ENCODE peak calls at places on chromosomes 3 and 15, in five cellular contexts. S is T-cell, T is epithelial cell of proximal tubule, W is iris pigment epithelial cell, N is GM12865. M is an unnamed sample.
A peak's percentile ranks its signal among the peaks of the same experiment; 100 is the strongest.

GRCh38 chr3:149013726-149014125 is 22.4 kb downstream of the GYG1 start:
- DNase-seq in N (no peak), S (no peak), W (no peak), T (no peak), M (no peak)

GRCh38 chr3:196979545-196979944 is 10.9 kb upstream of the PIGZ start:
- DNase-seq in S (no peak), T (peak; percentile 85), N (no peak), W (peak; percentile 84), M (peak; percentile 25)

GRCh38 chr3:55795296-55795695 is 308.2 kb upstream of the WNT5A start:
- DNase-seq in N (no peak), S (no peak), W (no peak), T (no peak), M (no peak)

GRCh38 chr15:58873267-58873666 is 60.2 kb downstream of the SLTM start:
- DNase-seq in N (no peak), S (no peak), T (no peak), W (peak; percentile 65), M (no peak)

GRCh38 chr3:104629038-104629437 is 737.7 kb upstream of the ALCAM start:
- DNase-seq in W (peak; percentile 78), S (no peak), T (peak; percentile 45), N (no peak), M (peak; percentile 29)

GRCh38 chr15:66459818-66460615 is 37.5 kb downstream of the SNAPC5 start:
- DNase-seq in W (peak; percentile 60), S (no peak), N (no peak), T (no peak), M (peak; percentile 44)

GRCh38 chr15:69876030-69876429 is 221.7 kb downstream of the TLE3 start:
- DNase-seq in N (no peak), S (no peak), T (no peak), W (no peak), M (no peak)

GRCh38 chr3:100400424-100400781 is 486 bp downstream of the TOMM70 start:
- DNase-seq in T (no peak), S (peak; percentile 15), N (peak; percentile 59), W (peak; percentile 38), M (no peak)

GRCh38 chr15:64067564-64068030 is 21.3 kb upstream of the DAPK2 start:
- DNase-seq in W (peak; percentile 43), S (peak; percentile 51), N (peak; percentile 73), T (no peak), M (peak; percentile 10)

GRCh38 chr3:133574260-133574881 is 885 bp downstream of the CDV3 start:
- DNase-seq in S (peak; percentile 63), T (no peak), W (peak; percentile 83), N (peak; percentile 90), M (no peak)

GRCh38 chr3:134361162-134361831 is 12.9 kb downstream of the AMOTL2 start:
- DNase-seq in S (no peak), T (no peak), W (no peak), N (no peak), M (no peak)

GRCh38 chr3:197257711-197258110 is 40.7 kb downstream of the DLG1 start:
- DNase-seq in W (no peak), T (no peak), S (no peak), N (no peak), M (no peak)

GRCh38 chr15:100663550-100664335 is 61.4 kb downstream of the ASB7 start:
- DNase-seq in W (peak; percentile 55), S (no peak), N (no peak), T (no peak), M (no peak)

GRCh38 chr3:32733631-32734229 is 48.7 kb downstream of the CNOT10 start:
- DNase-seq in W (peak; percentile 42), N (peak; percentile 46), S (no peak), T (peak; percentile 19), M (peak; percentile 5)

GRCh38 chr3:185701891-185702563 is 115.9 kb downstream of the SENP2 start:
- DNase-seq in W (no peak), S (no peak), T (no peak), N (no peak), M (no peak)

GRCh38 chr15:100959066-100960050 is 40.2 kb downstream of the LRRK1 start:
- DNase-seq in S (no peak), W (no peak), T (no peak), N (no peak), M (no peak)

M was measured in kidney epithelial cell.